ENCODE peak calls at places on chromosomes 16 and 17, in seven cellular contexts. E is H9, S is AG04450, R is cardiac muscle cell, M is astrocyte of the cerebellum, H is cardiac fibroblast, V is MCF 10A. C is an unnamed sample.

GRCh38 chr16:72182976-72183375 is 11.0 kb upstream of the PMFBP1 start:
- DNase-seq in V (no peak), H (no peak), E (no peak), R (no peak), S (no peak), M (no peak), C (no peak)

GRCh38 chr16:17511340-17511739 is 40.6 kb upstream of the XYLT1 start:
- DNase-seq in S (peak), M (no peak), R (no peak), V (no peak), H (no peak), E (no peak), C (peak)

GRCh38 chr17:76747716-76748360 is 9.9 kb downstream of the MFSD11 start:
- DNase-seq in M (no peak), E (no peak), V (no peak), R (no peak), S (no peak), H (no peak), C (no peak)

GRCh38 chr16:58418026-58418425 is 25.8 kb downstream of the GINS3 start:
- DNase-seq in R (no peak), H (no peak), S (no peak), M (no peak), V (no peak), E (no peak), C (no peak)

GRCh38 chr16:29926675-29927522 is 873 bp upstream of the KCTD13 start:
- DNase-seq in S (no peak), M (no peak), H (no peak), R (no peak), V (no peak), E (no peak), C (no peak)

GRCh38 chr17:36608794-36609497 is 7.6 kb downstream of the MRM1 start:
- DNase-seq in R (peak), M (peak), E (peak), H (peak), S (peak), V (peak), C (no peak)

GRCh38 chr17:67460097-67460496 is 83.0 kb downstream of the PITPNC1 start:
- DNase-seq in M (no peak), V (no peak), S (no peak), H (no peak), E (no peak), R (no peak), C (no peak)

GRCh38 chr17:74545456-74546230 is at the start of gene CD300C:
- DNase-seq in E (no peak), R (no peak), S (no peak), H (no peak), V (no peak), M (no peak), C (no peak)

GRCh38 chr17:44878627-44879221 is 20.5 kb downstream of the EFTUD2 start:
- DNase-seq in S (no peak), R (peak), M (no peak), H (peak), E (no peak), V (peak), C (no peak)

GRCh38 chr17:42387663-42388380 is 420 bp downstream of the STAT3 start:
- DNase-seq in E (peak), R (peak), V (peak), M (no peak), H (peak), S (no peak), C (no peak)

GRCh38 chr17:70021726-70022125 is 53.3 kb upstream of the KCNJ16 start:
- DNase-seq in H (no peak), R (no peak), M (no peak), E (no peak), V (no peak), S (no peak), C (no peak)

GRCh38 chr17:16516594-16517018 is 24.6 kb upstream of the LRRC75A start:
- DNase-seq in V (peak), S (peak), H (peak), E (peak), M (peak), R (peak), C (no peak)

GRCh38 chr17:61251939-61252865 is 147.4 kb upstream of the TBX2 start:
- DNase-seq in R (peak), V (peak), M (peak), S (peak), H (peak), E (no peak), C (peak)

GRCh38 chr16:83095926-83096692 is 469.3 kb downstream of the CDH13 start:
- DNase-seq in M (peak), R (no peak), V (no peak), S (no peak), E (no peak), H (no peak), C (no peak)

DNA sequence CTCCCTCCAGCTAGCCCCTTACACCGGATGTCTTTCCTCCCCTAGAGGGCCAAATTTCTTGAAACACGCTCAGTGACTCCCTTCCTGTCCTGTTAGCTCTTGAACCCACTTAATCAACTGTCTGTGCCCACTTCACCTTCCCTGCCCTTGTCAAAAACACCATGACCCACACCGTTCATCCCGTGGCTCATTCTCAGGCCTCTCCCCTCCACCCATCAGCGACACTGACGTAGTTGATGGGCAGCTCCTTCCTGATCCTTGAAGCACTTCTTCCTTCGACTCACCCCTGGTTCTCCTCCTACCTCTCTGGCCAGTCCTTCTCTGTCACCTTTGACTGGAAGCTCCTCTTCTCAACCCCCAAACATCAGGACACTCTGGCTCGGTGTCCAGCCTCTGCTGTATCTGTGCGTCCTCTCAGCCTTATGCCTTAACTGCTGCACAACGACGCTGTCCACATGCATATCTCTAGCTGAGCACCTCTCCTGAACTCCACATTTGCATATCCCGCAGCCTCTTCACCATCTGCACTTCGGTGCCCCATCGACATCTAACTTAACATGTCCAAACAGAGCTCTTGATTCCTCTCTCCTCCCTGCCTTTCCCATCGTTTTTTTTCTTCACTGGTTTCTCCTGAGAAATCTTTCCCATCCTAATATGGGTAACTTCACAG is 39.3 kb upstream of the CCDC182 start:
- DNase-seq in E (peak), M (no peak), R (peak), V (no peak), S (no peak), H (no peak), C (no peak)
- TF ChIP-seq CTCF in E (no peak), M (no peak), R (no peak), V (no peak), S (no peak), H (no peak), C (no peak)

GRCh38 chr17:82780981-82781893 is 29.4 kb downstream of the TBCD start:
- DNase-seq in E (no peak), V (no peak), M (no peak), R (no peak), S (no peak), H (no peak), C (no peak)
- TF ChIP-seq CTCF in E (no peak), V (no peak), M (no peak), R (no peak), S (no peak), H (no peak), C (no peak)

DNA sequence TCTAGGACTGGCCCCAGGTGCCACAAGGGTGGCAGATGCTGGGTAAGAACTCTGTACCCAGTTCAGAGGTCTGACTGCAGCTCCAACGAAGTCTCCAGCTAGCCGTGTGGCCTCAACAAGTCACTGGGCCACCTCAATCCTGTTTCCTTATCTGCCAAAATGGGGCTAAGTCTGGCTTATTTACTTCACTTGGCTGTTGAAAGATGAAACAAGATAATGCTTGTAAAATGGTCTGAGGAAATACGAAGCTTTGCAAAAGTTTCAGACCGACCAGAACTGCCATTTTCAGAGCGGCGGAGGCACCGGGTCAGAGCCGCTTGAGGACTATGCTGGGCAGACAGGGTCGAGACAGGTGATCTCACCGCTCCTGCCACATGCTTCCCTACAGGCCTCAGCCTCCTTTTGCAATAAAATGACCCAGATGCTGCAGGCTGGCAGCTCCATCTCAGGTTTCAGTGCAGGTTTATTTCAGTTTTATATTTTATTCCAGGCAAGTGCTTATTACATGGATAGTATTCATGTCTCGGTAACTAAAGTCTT is 17.2 kb downstream of the MNT start:
- DNase-seq in H (no peak), M (no peak), S (no peak), V (no peak), E (no peak), R (no peak), C (no peak)
- TF ChIP-seq CTCF in H (no peak), M (no peak), S (no peak), V (no peak), E (no peak), R (no peak), C (no peak)

GRCh38 chr16:57299719-57300386 is 15.4 kb upstream of the PLLP start:
- DNase-seq in M (peak), R (peak), V (peak), H (peak), E (peak), S (peak), C (peak)
- TF ChIP-seq CTCF in M (peak), R (no peak), V (peak), H (peak), E (peak), S (no peak), C (peak)

GRCh38 chr16:27863377-27863776 is 200.1 kb downstream of the GSG1L start:
- DNase-seq in S (no peak), E (no peak), V (no peak), H (no peak), M (no peak), R (no peak), C (no peak)

GRCh38 chr16:27862953-27863352 is 200.6 kb downstream of the GSG1L start:
- DNase-seq in M (no peak), H (no peak), E (no peak), R (no peak), V (no peak), S (no peak), C (no peak)

GRCh38 chr16:27870116-27870798 is 193.3 kb downstream of the GSG1L start:
- DNase-seq in V (no peak), R (no peak), S (no peak), M (no peak), E (no peak), H (no peak), C (no peak)

GRCh38 chr16:27869411-27869810 is 194.1 kb downstream of the GSG1L start:
- DNase-seq in H (no peak), M (no peak), S (no peak), R (no peak), E (no peak), V (no peak), C (no peak)

GRCh38 chr16:27867122-27868110 is 196.1 kb downstream of the GSG1L start:
- DNase-seq in V (peak), S (peak), M (peak), H (peak), R (peak), E (peak), C (peak)
- TF ChIP-seq CTCF in V (peak), S (peak), M (peak), H (peak), R (peak), E (peak), C (peak)

C was measured in AG09309.